ENCODE peak calls at places on chromosomes 12 and 14, in nine cellular contexts. F, M, I, O, J, E, D, X and V are unnamed samples.

GRCh38 chr12:45409966-45410365 is 194.1 kb downstream of the ANO6 start:
- DNase-seq in F (peak), M (peak), I (no peak), O (no peak), J (peak), E (no peak), D (no peak), X (no peak), V (no peak)

GRCh38 chr12:124656947-124657434 is 89.6 kb upstream of the NCOR2 start:
- DNase-seq in F (no peak), M (no peak), I (no peak), O (no peak), J (no peak), E (no peak), D (no peak), X (peak), V (no peak)

GRCh38 chr12:80195143-80195726 is 95.9 kb downstream of the OTOGL start:
- DNase-seq in F (peak), M (peak), I (no peak), O (no peak), J (peak), E (no peak), D (peak), X (no peak), V (peak)

GRCh38 chr14:103519043-103519836 is 3.4 kb downstream of the CKB start:
- DNase-seq in F (peak), M (no peak), I (peak), O (no peak), J (no peak), E (no peak), D (peak), X (no peak), V (no peak)

GRCh38 chr12:107291018-107291417 is 197.7 kb upstream of the CRY1 start:
- DNase-seq in F (no peak), M (no peak), I (no peak), O (no peak), J (no peak), E (no peak), D (no peak), X (no peak), V (no peak)

GRCh38 chr12:115357681-115358080 is 673.7 kb upstream of the TBX3 start:
- DNase-seq in F (no peak), M (no peak), I (no peak), O (no peak), J (no peak), E (no peak), D (no peak), X (no peak), V (no peak)

GRCh38 chr12:7154901-7155470 is 24.8 kb downstream of the CLSTN3 start:
- DNase-seq in F (no peak), M (no peak), I (no peak), O (no peak), J (no peak), E (no peak), D (no peak), X (no peak), V (no peak)

GRCh38 chr14:52325126-52325525 is 11.0 kb downstream of the PTGER2 start:
- DNase-seq in F (peak), M (no peak), I (no peak), O (no peak), J (no peak), E (no peak), D (no peak), X (no peak), V (no peak)

GRCh38 chr12:4278582-4278939 is 5.0 kb downstream of the CCND2 start:
- DNase-seq in F (no peak), M (no peak), I (peak), O (no peak), J (no peak), E (no peak), D (no peak), X (no peak), V (no peak)

GRCh38 chr12:100229036-100229635 is 28.5 kb downstream of the ACTR6 start:
- DNase-seq in F (peak), M (no peak), I (no peak), O (no peak), J (no peak), E (no peak), D (peak), X (no peak), V (no peak)

GRCh38 chr12:60269611-60270269 is 673.9 kb downstream of the SLC16A7 start:
- DNase-seq in F (no peak), M (no peak), I (no peak), O (no peak), J (no peak), E (no peak), D (no peak), X (no peak), V (no peak)

GRCh38 chr12:9702239-9702638 is 30.7 kb downstream of the CLECL1 start:
- DNase-seq in F (no peak), M (no peak), I (no peak), O (no peak), J (no peak), E (no peak), D (no peak), X (no peak), V (no peak)

GRCh38 chr14:93035917-93036651 is 79.6 kb downstream of the ITPK1 start:
- DNase-seq in F (peak), M (no peak), I (peak), O (no peak), J (no peak), E (no peak), D (peak), X (no peak), V (no peak)

GRCh38 chr14:51738754-51739153 is 87.0 kb downstream of the FRMD6 start:
- DNase-seq in F (no peak), M (no peak), I (no peak), O (no peak), J (no peak), E (no peak), D (peak), X (peak), V (no peak)

GRCh38 chr14:35400707-35401421 is 3.7 kb downstream of the NFKBIA start:
- DNase-seq in F (peak), M (no peak), I (peak), O (no peak), J (no peak), E (no peak), D (no peak), X (no peak), V (no peak)

GRCh38 chr14:91009501-91010152 is 50.8 kb downstream of the RPS6KA5 start:
- DNase-seq in F (no peak), M (no peak), I (no peak), O (no peak), J (no peak), E (no peak), D (no peak), X (no peak), V (no peak)

GRCh38 chr12:25412735-25413134 is 140.3 kb downstream of the LMNTD1 start:
- DNase-seq in F (no peak), M (no peak), I (no peak), O (no peak), J (no peak), E (no peak), D (no peak), X (no peak), V (no peak)

GRCh38 chr12:64311877-64312276 is 78.7 kb downstream of the C12orf56 start:
- DNase-seq in F (no peak), M (no peak), I (no peak), O (no peak), J (no peak), E (no peak), D (no peak), X (no peak), V (no peak)

GRCh38 chr14:23153891-23154796 is 29.3 kb downstream of the SLC7A8 start:
- DNase-seq in F (peak), M (peak), I (peak), O (peak), J (no peak), E (no peak), D (no peak), X (no peak), V (no peak)

GRCh38 chr12:45433441-45433868 is 217.6 kb downstream of the ANO6 start:
- DNase-seq in F (no peak), M (no peak), I (no peak), O (no peak), J (no peak), E (no peak), D (no peak), X (no peak), V (no peak)